ENCODE peak calls at places on chromosomes 1 and 21, in six cellular contexts. One of them, this sample, is unnamed.
A peak's percentile ranks its signal among the peaks of the same experiment; 100 is the strongest.

GRCh38 chr1:111633736-111634135 is 14.1 kb downstream of the RAP1A start:
- DNase-seq in DMS 273 treated with DMSO at 0.1 percent for 48 hours: no peak
- DNase-seq in AG20443: no peak
- DNase-seq in Panc1: no peak
- DNase-seq in effector memory CD8-positive, alpha-beta T cell: no peak
- DNase-seq in GM12865: no peak
- DNase-seq in this sample: no peak

GRCh38 chr1:9909222-9910046 is 635 bp downstream of the CTNNBIP1 start:
- DNase-seq in DMS 273 treated with DMSO at 0.1 percent for 48 hours: peak; percentile 33
- DNase-seq in AG20443: no peak
- DNase-seq in Panc1: no peak
- DNase-seq in effector memory CD8-positive, alpha-beta T cell: peak; percentile 11
- DNase-seq in GM12865: peak; percentile 59
- DNase-seq in this sample: peak; percentile 21

GRCh38 chr1:18481190-18481920 is 625 bp downstream of the KLHDC7A start:
- DNase-seq in DMS 273 treated with DMSO at 0.1 percent for 48 hours: no peak
- DNase-seq in AG20443: no peak
- DNase-seq in Panc1: no peak
- DNase-seq in effector memory CD8-positive, alpha-beta T cell: no peak
- DNase-seq in GM12865: peak; percentile 62
- DNase-seq in this sample: no peak

GRCh38 chr1:235250430-235250829 is 77.5 kb downstream of the ARID4B start:
- DNase-seq in DMS 273 treated with DMSO at 0.1 percent for 48 hours: no peak
- DNase-seq in AG20443: no peak
- DNase-seq in Panc1: no peak
- DNase-seq in effector memory CD8-positive, alpha-beta T cell: no peak
- DNase-seq in GM12865: no peak
- DNase-seq in this sample: no peak

GRCh38 chr1:160911925-160912324 is 26.9 kb upstream of the ITLN1 start:
- DNase-seq in DMS 273 treated with DMSO at 0.1 percent for 48 hours: no peak
- DNase-seq in AG20443: no peak
- DNase-seq in Panc1: no peak
- DNase-seq in effector memory CD8-positive, alpha-beta T cell: no peak
- DNase-seq in GM12865: no peak
- DNase-seq in this sample: no peak

GRCh38 chr1:59543211-59543668 is 246.3 kb downstream of the FGGY start:
- DNase-seq in DMS 273 treated with DMSO at 0.1 percent for 48 hours: no peak
- DNase-seq in AG20443: no peak
- DNase-seq in Panc1: no peak
- DNase-seq in effector memory CD8-positive, alpha-beta T cell: no peak
- DNase-seq in GM12865: no peak
- DNase-seq in this sample: no peak

GRCh38 chr21:41620982-41621381 is 113.0 kb upstream of the TMPRSS2 start:
- DNase-seq in DMS 273 treated with DMSO at 0.1 percent for 48 hours: no peak
- DNase-seq in AG20443: peak; percentile 48
- DNase-seq in Panc1: no peak
- DNase-seq in effector memory CD8-positive, alpha-beta T cell: no peak
- DNase-seq in GM12865: no peak
- DNase-seq in this sample: no peak

GRCh38 chr1:178928041-178928440 is 57.2 kb upstream of the ANGPTL1 start:
- DNase-seq in DMS 273 treated with DMSO at 0.1 percent for 48 hours: no peak
- DNase-seq in AG20443: no peak
- DNase-seq in Panc1: no peak
- DNase-seq in effector memory CD8-positive, alpha-beta T cell: no peak
- DNase-seq in GM12865: no peak
- DNase-seq in this sample: no peak

GRCh38 chr1:152110365-152110859 is 4.8 kb downstream of the TCHH start:
- DNase-seq in DMS 273 treated with DMSO at 0.1 percent for 48 hours: no peak
- DNase-seq in AG20443: peak; percentile 38
- DNase-seq in Panc1: no peak
- DNase-seq in effector memory CD8-positive, alpha-beta T cell: no peak
- DNase-seq in GM12865: peak; percentile 50
- DNase-seq in this sample: peak; percentile 20

GRCh38 chr1:20358761-20359263 is 68.1 kb downstream of the VWA5B1 start:
- DNase-seq in DMS 273 treated with DMSO at 0.1 percent for 48 hours: peak; percentile 22
- DNase-seq in AG20443: peak; percentile 49
- DNase-seq in Panc1: no peak
- DNase-seq in effector memory CD8-positive, alpha-beta T cell: no peak
- DNase-seq in GM12865: no peak
- DNase-seq in this sample: no peak

GRCh38 chr1:64363116-64363515 is 106.8 kb upstream of the CACHD1 start:
- DNase-seq in DMS 273 treated with DMSO at 0.1 percent for 48 hours: peak; percentile 56
- DNase-seq in AG20443: no peak
- DNase-seq in Panc1: no peak
- DNase-seq in effector memory CD8-positive, alpha-beta T cell: no peak
- DNase-seq in GM12865: no peak
- DNase-seq in this sample: no peak

GRCh38 chr1:55474168-55474786 is 259.1 kb upstream of the USP24 start:
- DNase-seq in DMS 273 treated with DMSO at 0.1 percent for 48 hours: no peak
- DNase-seq in AG20443: peak; percentile 36
- DNase-seq in Panc1: no peak
- DNase-seq in effector memory CD8-positive, alpha-beta T cell: no peak
- DNase-seq in GM12865: no peak
- DNase-seq in this sample: no peak

GRCh38 chr1:243421784-243422183 is 165.9 kb downstream of the SDCCAG8 start:
- DNase-seq in DMS 273 treated with DMSO at 0.1 percent for 48 hours: peak; percentile 93
- DNase-seq in AG20443: peak; percentile 70
- DNase-seq in Panc1: no peak
- DNase-seq in effector memory CD8-positive, alpha-beta T cell: peak; percentile 7
- DNase-seq in GM12865: peak; percentile 13
- DNase-seq in this sample: peak; percentile 31

GRCh38 chr1:14787604-14788003 is 189.1 kb downstream of the KAZN start:
- DNase-seq in DMS 273 treated with DMSO at 0.1 percent for 48 hours: no peak
- DNase-seq in AG20443: no peak
- DNase-seq in Panc1: no peak
- DNase-seq in effector memory CD8-positive, alpha-beta T cell: no peak
- DNase-seq in GM12865: no peak
- DNase-seq in this sample: no peak

GRCh38 chr1:217067642-217068041 is 344.4 kb upstream of the ESRRG start:
- DNase-seq in DMS 273 treated with DMSO at 0.1 percent for 48 hours: no peak
- DNase-seq in AG20443: no peak
- DNase-seq in Panc1: no peak
- DNase-seq in effector memory CD8-positive, alpha-beta T cell: no peak
- DNase-seq in GM12865: peak; percentile 12
- DNase-seq in this sample: no peak

GRCh38 chr1:228339766-228340685 is 66.6 kb downstream of the TRIM11 start:
- DNase-seq in DMS 273 treated with DMSO at 0.1 percent for 48 hours: no peak
- DNase-seq in AG20443: no peak
- DNase-seq in Panc1: no peak
- DNase-seq in effector memory CD8-positive, alpha-beta T cell: no peak
- DNase-seq in GM12865: no peak
- DNase-seq in this sample: no peak

GRCh38 chr1:62438163-62438562 is 1.3 kb downstream of the USP1 start:
- DNase-seq in DMS 273 treated with DMSO at 0.1 percent for 48 hours: no peak
- DNase-seq in AG20443: no peak
- DNase-seq in Panc1: no peak
- DNase-seq in effector memory CD8-positive, alpha-beta T cell: no peak
- DNase-seq in GM12865: peak; percentile 19
- DNase-seq in this sample: no peak

GRCh38 chr1:21305155-21305899 is 15.1 kb upstream of the ECE1 start:
- DNase-seq in DMS 273 treated with DMSO at 0.1 percent for 48 hours: no peak
- DNase-seq in AG20443: no peak
- DNase-seq in Panc1: no peak
- DNase-seq in effector memory CD8-positive, alpha-beta T cell: no peak
- DNase-seq in GM12865: no peak
- DNase-seq in this sample: no peak

GRCh38 chr1:75053207-75053606 is 81.0 kb upstream of the LHX8 start:
- DNase-seq in DMS 273 treated with DMSO at 0.1 percent for 48 hours: no peak
- DNase-seq in AG20443: no peak
- DNase-seq in Panc1: no peak
- DNase-seq in effector memory CD8-positive, alpha-beta T cell: no peak
- DNase-seq in GM12865: no peak
- DNase-seq in this sample: no peak

GRCh38 chr21:46518983-46519583 is 60.4 kb downstream of the DIP2A start:
- DNase-seq in DMS 273 treated with DMSO at 0.1 percent for 48 hours: no peak
- DNase-seq in AG20443: no peak
- DNase-seq in Panc1: no peak
- DNase-seq in effector memory CD8-positive, alpha-beta T cell: no peak
- DNase-seq in GM12865: no peak
- DNase-seq in this sample: no peak

This sample was measured in activated CD4-positive, alpha-beta T cell treated with anti-CD3 and anti-CD28 coated beads for 4 hours.